ENCODE peak calls at places on chromosome 15, in eight cellular contexts. H is H7; M is GM06990; E is effector memory CD8-positive, alpha-beta T cell; S is skeletal muscle cell; Y is GF-D8; O is epithelial cell of esophagus; J is activated CD4-positive, alpha-beta T cell treated with anti-CD3 and anti-CD28 coated beads, Interleukin-2, amount 50 U/mL, for 1 hour. U is an unnamed sample.

GRCh38 chr15:34725565-34725964 is 29.2 kb downstream of the GJD2 start:
- DNase-seq in H (no peak), M (no peak), E (no peak), S (peak), Y (no peak), O (no peak), J (no peak), U (no peak)

GRCh38 chr15:75228787-75229186 is 27.1 kb downstream of the C15orf39 start:
- DNase-seq in H (peak), M (no peak), E (no peak), S (no peak), Y (no peak), O (no peak), J (no peak), U (no peak)

GRCh38 chr15:58525926-58526538 is 94.2 kb downstream of the LIPC start:
- DNase-seq in H (no peak), M (no peak), E (no peak), S (no peak), Y (no peak), O (no peak), J (no peak), U (no peak)

GRCh38 chr15:98599911-98600685 is 48.2 kb upstream of the IGF1R start:
- DNase-seq in H (peak), M (peak), E (no peak), S (peak), Y (no peak), O (peak), J (peak), U (no peak)

GRCh38 chr15:67322481-67322880 is 67.9 kb downstream of the IQCH start:
- DNase-seq in H (no peak), M (no peak), E (no peak), S (peak), Y (no peak), O (no peak), J (no peak), U (peak)

GRCh38 chr15:75307778-75308390 is 25.2 kb downstream of the GOLGA6D start:
- DNase-seq in H (peak), M (peak), E (no peak), S (no peak), Y (no peak), O (peak), J (peak), U (peak)

GRCh38 chr15:51144021-51144532 is 49.4 kb upstream of the TNFAIP8L3 start:
- DNase-seq in H (no peak), M (no peak), E (no peak), S (peak), Y (no peak), O (peak), J (no peak), U (peak)

GRCh38 chr15:55661431-55661830 is 73.3 kb upstream of the PYGO1 start:
- DNase-seq in H (peak), M (no peak), E (no peak), S (no peak), Y (no peak), O (no peak), J (no peak), U (peak)

GRCh38 chr15:59237119-59237853 is 30.6 kb downstream of the LDHAL6B start:
- DNase-seq in H (no peak), M (peak), E (no peak), S (no peak), Y (no peak), O (no peak), J (no peak), U (no peak)

GRCh38 chr15:77033729-77034619 is 36.9 kb downstream of the TSPAN3 start:
- DNase-seq in H (peak), M (no peak), E (no peak), S (no peak), Y (no peak), O (no peak), J (no peak), U (no peak)

GRCh38 chr15:63255485-63255990 is 21.9 kb upstream of the APH1B start:
- DNase-seq in H (peak), M (no peak), E (no peak), S (no peak), Y (no peak), O (no peak), J (no peak), U (no peak)

GRCh38 chr15:27179789-27180188 is 208.8 kb downstream of the GABRG3 start:
- DNase-seq in H (no peak), M (no peak), E (no peak), S (no peak), Y (no peak), O (no peak), J (no peak), U (no peak)

GRCh38 chr15:35071071-35071470 is 14.0 kb downstream of the NANOGP8 start:
- DNase-seq in H (no peak), M (no peak), E (no peak), S (no peak), Y (no peak), O (no peak), J (no peak), U (no peak)

GRCh38 chr15:22845289-22845900 is 6.9 kb downstream of the NIPA2 start:
- DNase-seq in H (peak), M (no peak), E (no peak), S (peak), Y (no peak), O (no peak), J (no peak), U (no peak)

GRCh38 chr15:75577401-75578205 is 1.5 kb downstream of the PTPN9 start:
- DNase-seq in H (peak), M (peak), E (no peak), S (no peak), Y (no peak), O (peak), J (no peak), U (no peak)

GRCh38 chr15:30885814-30886213 is 17.9 kb upstream of the FAN1 start:
- DNase-seq in H (peak), M (no peak), E (no peak), S (no peak), Y (no peak), O (peak), J (no peak), U (peak)

GRCh38 chr15:25795061-25795460 is 68.1 kb downstream of the ATP10A start:
- DNase-seq in H (peak), M (no peak), E (no peak), S (no peak), Y (no peak), O (no peak), J (no peak), U (no peak)

GRCh38 chr15:96595951-96596350 is 265.5 kb downstream of the NR2F2 start:
- DNase-seq in H (no peak), M (no peak), E (no peak), S (no peak), Y (no peak), O (no peak), J (no peak), U (no peak)

GRCh38 chr15:63763476-63764123 is 70.1 kb downstream of the HERC1 start:
- DNase-seq in H (no peak), M (peak), E (no peak), S (peak), Y (peak), O (peak), J (no peak), U (no peak)

GRCh38 chr15:43383070-43383469 is 12.2 kb downstream of the TUBGCP4 start:
- DNase-seq in H (no peak), M (no peak), E (no peak), S (no peak), Y (no peak), O (no peak), J (no peak), U (no peak)

GRCh38 chr15:100766225-100767001 is 113.2 kb upstream of the ALDH1A3 start:
- DNase-seq in H (peak), M (no peak), E (no peak), S (no peak), Y (no peak), O (no peak), J (no peak), U (no peak)

GRCh38 chr15:50162988-50163718 is 18.8 kb upstream of the SLC27A2 start:
- DNase-seq in H (no peak), M (no peak), E (no peak), S (no peak), Y (no peak), O (peak), J (no peak), U (no peak)

GRCh38 chr15:91881551-91882297 is 28.2 kb downstream of the SLCO3A1 start:
- DNase-seq in H (peak), M (no peak), E (no peak), S (no peak), Y (no peak), O (no peak), J (no peak), U (no peak)

GRCh38 chr15:58934521-58934920 is 1.0 kb upstream of the SLTM start:
- DNase-seq in H (no peak), M (no peak), E (no peak), S (no peak), Y (no peak), O (peak), J (no peak), U (no peak)

GRCh38 chr15:44545934-44546802 is 9.2 kb downstream of the EIF3J start:
- DNase-seq in H (peak), M (peak), E (no peak), S (no peak), Y (no peak), O (peak), J (no peak), U (no peak)

GRCh38 chr15:62121273-62122015 is 43.6 kb downstream of the C2CD4B start:
- DNase-seq in H (no peak), M (no peak), E (no peak), S (no peak), Y (no peak), O (no peak), J (no peak), U (no peak)